ENCODE peak calls at places on chromosome 9, in eight cellular contexts. B, Q, O, W, P, F, S and U are unnamed samples.

GRCh38 chr9:133780404-133780945 is 42.3 kb upstream of the SARDH start:
- DNase-seq in B (no peak), Q (no peak), O (no peak), W (no peak), P (no peak), F (no peak), S (no peak), U (no peak)

GRCh38 chr9:38620483-38621433 is at the start of gene ANKRD18A:
- DNase-seq in B (peak; percentile 82), Q (no peak), O (peak; percentile 41), W (peak; percentile 54), P (peak; percentile 22), F (peak; percentile 31), S (peak; percentile 81), U (peak; percentile 89)

GRCh38 chr9:133968428-133968827 is 23.7 kb downstream of the VAV2 start:
- DNase-seq in B (no peak), Q (no peak), O (no peak), W (no peak), P (no peak), F (peak; percentile 55), S (no peak), U (no peak)

GRCh38 chr9:19371942-19372341 is 8.1 kb downstream of the RPS6 start:
- DNase-seq in B (no peak), Q (no peak), O (no peak), W (no peak), P (no peak), F (no peak), S (no peak), U (no peak)

GRCh38 chr9:137436761-137437600 is 4.2 kb downstream of the ENTPD8 start:
- DNase-seq in B (no peak), Q (no peak), O (no peak), W (no peak), P (no peak), F (no peak), S (no peak), U (peak; percentile 20)

GRCh38 chr9:125966959-125967711 is 220.0 kb downstream of the PBX3 start:
- DNase-seq in B (no peak), Q (no peak), O (no peak), W (no peak), P (no peak), F (no peak), S (no peak), U (no peak)

GRCh38 chr9:125214186-125214585 is 13.8 kb downstream of the RABEPK start:
- DNase-seq in B (no peak), Q (no peak), O (no peak), W (no peak), P (no peak), F (no peak), S (no peak), U (no peak)

GRCh38 chr9:71303351-71303750 is 181.9 kb upstream of the TRPM3 start:
- DNase-seq in B (no peak), Q (no peak), O (no peak), W (no peak), P (no peak), F (no peak), S (no peak), U (no peak)

GRCh38 chr9:72753261-72753893 is 199.5 kb downstream of the ALDH1A1 start:
- DNase-seq in B (no peak), Q (no peak), O (no peak), W (peak; percentile 23), P (no peak), F (no peak), S (no peak), U (no peak)

GRCh38 chr9:5843450-5844249 is 10.7 kb upstream of the ERMP1 start:
- DNase-seq in B (peak; percentile 22), Q (no peak), O (no peak), W (no peak), P (no peak), F (no peak), S (no peak), U (no peak)

GRCh38 chr9:89113851-89114250 is 64.8 kb downstream of the SHC3 start:
- DNase-seq in B (no peak), Q (no peak), O (no peak), W (no peak), P (no peak), F (no peak), S (no peak), U (no peak)

GRCh38 chr9:4982720-4983482 is 2.2 kb upstream of the JAK2 start:
- DNase-seq in B (no peak), Q (no peak), O (no peak), W (no peak), P (no peak), F (no peak), S (no peak), U (no peak)

GRCh38 chr9:38062498-38063362 is 6.3 kb downstream of the SHB start:
- DNase-seq in B (peak; percentile 74), Q (no peak), O (no peak), W (no peak), P (no peak), F (no peak), S (peak; percentile 51), U (no peak)

GRCh38 chr9:126495411-126496180 is 118.1 kb upstream of the LMX1B start:
- DNase-seq in B (no peak), Q (no peak), O (no peak), W (no peak), P (no peak), F (no peak), S (no peak), U (peak; percentile 43)